ENCODE peak calls at places on chromosome 3, in four cellular contexts. P is mucosa of descending colon, M is T-helper 17 cell, H is GM13977. I is an unnamed sample.

GRCh38 chr3:46695962-46696922 is 2.8 kb upstream of the ALS2CL start:
- DNase-seq in P (no peak), M (no peak), H (no peak), I (no peak)

GRCh38 chr3:8540456-8540855 is 38.8 kb downstream of the LMCD1 start:
- DNase-seq in P (no peak), M (no peak), H (no peak), I (no peak)

GRCh38 chr3:170196833-170197232 is 15.3 kb upstream of the PHC3 start:
- DNase-seq in P (no peak), M (no peak), H (no peak), I (no peak)

GRCh38 chr3:45168451-45168850 is 22.3 kb upstream of the CDCP1 start:
- DNase-seq in P (no peak), M (no peak), H (no peak), I (no peak)

GRCh38 chr3:187021748-187022402 is 91.5 kb downstream of the ST6GAL1 start:
- DNase-seq in P (no peak), M (no peak), H (no peak), I (no peak)

GRCh38 chr3:38746641-38747040 is 69.4 kb downstream of the SCN10A start:
- DNase-seq in P (no peak), M (no peak), H (no peak), I (no peak)

GRCh38 chr3:161415506-161416231 is 44.4 kb upstream of the SPTSSB start:
- DNase-seq in P (no peak), M (no peak), H (no peak), I (no peak)

GRCh38 chr3:175155172-175155571 is 296.0 kb downstream of the NAALADL2 start:
- DNase-seq in P (no peak), M (no peak), H (no peak), I (no peak)

GRCh38 chr3:117278424-117279190 is 569.0 kb downstream of the TUSC7 start:
- DNase-seq in P (peak; percentile 46), M (no peak), H (no peak), I (peak; percentile 51)

GRCh38 chr3:143090486-143090885 is 29.1 kb upstream of the CHST2 start:
- DNase-seq in P (no peak), M (no peak), H (no peak), I (no peak)

GRCh38 chr3:140585828-140586227 is 92.0 kb upstream of the TRIM42 start:
- DNase-seq in P (no peak), M (no peak), H (no peak), I (no peak)

GRCh38 chr3:112653209-112653871 is 12.4 kb upstream of the CCDC80 start:
- DNase-seq in P (no peak), M (no peak), H (no peak), I (no peak)

I was measured in transverse colon.